ENCODE peak calls at places on chromosome 7, in ten cellular contexts. One of them, this sample, is unnamed.

GRCh38 chr7:97450516-97450915 is 281.4 kb upstream of the TAC1 start:
- DNase-seq in lower lobe of right lung: no peak
- DNase-seq in pancreas: no peak
- DNase-seq in psoas muscle: no peak
- DNase-seq in CD4-positive, alpha-beta memory T cell: no peak
- DNase-seq in left lung: no peak
- DNase-seq in tibial nerve: no peak
- DNase-seq in heart right ventricle: no peak
- DNase-seq in transverse colon: no peak
- DNase-seq in mammary epithelial cell: no peak
- DNase-seq in this sample: no peak

GRCh38 chr7:150944066-150945042 is 33.8 kb downstream of the KCNH2 start:
- DNase-seq in lower lobe of right lung: peak
- DNase-seq in pancreas: no peak
- DNase-seq in psoas muscle: no peak
- DNase-seq in CD4-positive, alpha-beta memory T cell: no peak
- DNase-seq in left lung: peak
- DNase-seq in tibial nerve: no peak
- DNase-seq in heart right ventricle: no peak
- DNase-seq in transverse colon: no peak
- DNase-seq in mammary epithelial cell: peak
- DNase-seq in this sample: no peak

GRCh38 chr7:90250601-90251303 is 5.8 kb downstream of the CFAP69 start:
- DNase-seq in lower lobe of right lung: no peak
- DNase-seq in pancreas: no peak
- DNase-seq in psoas muscle: no peak
- DNase-seq in CD4-positive, alpha-beta memory T cell: no peak
- DNase-seq in left lung: no peak
- DNase-seq in tibial nerve: no peak
- DNase-seq in heart right ventricle: no peak
- DNase-seq in transverse colon: no peak
- DNase-seq in mammary epithelial cell: no peak
- DNase-seq in this sample: no peak

GRCh38 chr7:150974468-150975391 is 3.4 kb downstream of the KCNH2 start:
- DNase-seq in lower lobe of right lung: no peak
- DNase-seq in pancreas: peak
- DNase-seq in psoas muscle: no peak
- DNase-seq in CD4-positive, alpha-beta memory T cell: peak
- DNase-seq in left lung: no peak
- DNase-seq in tibial nerve: no peak
- DNase-seq in heart right ventricle: peak
- DNase-seq in transverse colon: peak
- DNase-seq in mammary epithelial cell: no peak
- DNase-seq in this sample: no peak

GRCh38 chr7:108497082-108497725 is 28.7 kb downstream of the PNPLA8 start:
- DNase-seq in lower lobe of right lung: no peak
- DNase-seq in pancreas: peak
- DNase-seq in psoas muscle: no peak
- DNase-seq in CD4-positive, alpha-beta memory T cell: peak
- DNase-seq in left lung: no peak
- DNase-seq in tibial nerve: peak
- DNase-seq in heart right ventricle: no peak
- DNase-seq in transverse colon: peak
- DNase-seq in mammary epithelial cell: peak
- DNase-seq in this sample: peak

GRCh38 chr7:68088894-68089293 is 1092.3 kb downstream of the TYW1 start:
- DNase-seq in lower lobe of right lung: no peak
- DNase-seq in pancreas: no peak
- DNase-seq in psoas muscle: no peak
- DNase-seq in CD4-positive, alpha-beta memory T cell: no peak
- DNase-seq in left lung: no peak
- DNase-seq in tibial nerve: no peak
- DNase-seq in heart right ventricle: no peak
- DNase-seq in transverse colon: no peak
- DNase-seq in mammary epithelial cell: no peak
- DNase-seq in this sample: no peak

GRCh38 chr7:125061776-125062397 is 132.3 kb upstream of the POT1 start:
- DNase-seq in lower lobe of right lung: no peak
- DNase-seq in pancreas: no peak
- DNase-seq in psoas muscle: no peak
- DNase-seq in CD4-positive, alpha-beta memory T cell: no peak
- DNase-seq in left lung: no peak
- DNase-seq in tibial nerve: no peak
- DNase-seq in heart right ventricle: no peak
- DNase-seq in transverse colon: no peak
- DNase-seq in mammary epithelial cell: peak
- DNase-seq in this sample: peak

GRCh38 chr7:24924375-24924774 is 55.6 kb downstream of the OSBPL3 start:
- DNase-seq in lower lobe of right lung: no peak
- DNase-seq in pancreas: no peak
- DNase-seq in psoas muscle: no peak
- DNase-seq in CD4-positive, alpha-beta memory T cell: peak
- DNase-seq in left lung: no peak
- DNase-seq in tibial nerve: no peak
- DNase-seq in heart right ventricle: no peak
- DNase-seq in transverse colon: no peak
- DNase-seq in mammary epithelial cell: no peak
- DNase-seq in this sample: no peak

GRCh38 chr7:145183069-145183468 is 347.2 kb upstream of the TPK1 start:
- DNase-seq in lower lobe of right lung: no peak
- DNase-seq in pancreas: no peak
- DNase-seq in psoas muscle: no peak
- DNase-seq in CD4-positive, alpha-beta memory T cell: no peak
- DNase-seq in left lung: no peak
- DNase-seq in tibial nerve: no peak
- DNase-seq in heart right ventricle: no peak
- DNase-seq in transverse colon: no peak
- DNase-seq in mammary epithelial cell: no peak
- DNase-seq in this sample: no peak

GRCh38 chr7:3301472-3301778 is 373 bp downstream of the SDK1 start:
- DNase-seq in lower lobe of right lung: no peak
- DNase-seq in pancreas: no peak
- DNase-seq in psoas muscle: no peak
- DNase-seq in CD4-positive, alpha-beta memory T cell: no peak
- DNase-seq in left lung: no peak
- DNase-seq in tibial nerve: no peak
- DNase-seq in heart right ventricle: no peak
- DNase-seq in transverse colon: no peak
- DNase-seq in mammary epithelial cell: no peak
- DNase-seq in this sample: no peak

GRCh38 chr7:363626-364025 is 73.7 kb downstream of the FOXL3 start:
- DNase-seq in lower lobe of right lung: peak
- DNase-seq in pancreas: no peak
- DNase-seq in psoas muscle: peak
- DNase-seq in CD4-positive, alpha-beta memory T cell: peak
- DNase-seq in left lung: no peak
- DNase-seq in tibial nerve: no peak
- DNase-seq in heart right ventricle: no peak
- DNase-seq in transverse colon: no peak
- DNase-seq in mammary epithelial cell: no peak
- DNase-seq in this sample: no peak

GRCh38 chr7:24216576-24217116 is 67.3 kb upstream of the NPY start:
- DNase-seq in lower lobe of right lung: no peak
- DNase-seq in pancreas: no peak
- DNase-seq in psoas muscle: no peak
- DNase-seq in CD4-positive, alpha-beta memory T cell: no peak
- DNase-seq in left lung: no peak
- DNase-seq in tibial nerve: no peak
- DNase-seq in heart right ventricle: no peak
- DNase-seq in transverse colon: no peak
- DNase-seq in mammary epithelial cell: peak
- DNase-seq in this sample: no peak

GRCh38 chr7:12239821-12240220 is 28.7 kb downstream of the TMEM106B start:
- DNase-seq in lower lobe of right lung: no peak
- DNase-seq in pancreas: no peak
- DNase-seq in psoas muscle: no peak
- DNase-seq in CD4-positive, alpha-beta memory T cell: no peak
- DNase-seq in left lung: no peak
- DNase-seq in tibial nerve: no peak
- DNase-seq in heart right ventricle: no peak
- DNase-seq in transverse colon: no peak
- DNase-seq in mammary epithelial cell: no peak
- DNase-seq in this sample: no peak

GRCh38 chr7:26073041-26073440 is 79.0 kb upstream of the NFE2L3 start:
- DNase-seq in lower lobe of right lung: no peak
- DNase-seq in pancreas: no peak
- DNase-seq in psoas muscle: no peak
- DNase-seq in CD4-positive, alpha-beta memory T cell: no peak
- DNase-seq in left lung: no peak
- DNase-seq in tibial nerve: no peak
- DNase-seq in heart right ventricle: no peak
- DNase-seq in transverse colon: no peak
- DNase-seq in mammary epithelial cell: no peak
- DNase-seq in this sample: no peak
- H3K27ac ChIP-seq in lower lobe of right lung: no peak
- H3K27ac ChIP-seq in pancreas: no peak
- H3K27ac ChIP-seq in psoas muscle: no peak
- H3K27ac ChIP-seq in CD4-positive, alpha-beta memory T cell: no peak
- H3K27ac ChIP-seq in left lung: no peak
- H3K27ac ChIP-seq in tibial nerve: no peak
- H3K27ac ChIP-seq in heart right ventricle: no peak
- H3K27ac ChIP-seq in transverse colon: no peak
- H3K27ac ChIP-seq in mammary epithelial cell: no peak
- H3K27ac ChIP-seq in this sample: no peak

DNA sequence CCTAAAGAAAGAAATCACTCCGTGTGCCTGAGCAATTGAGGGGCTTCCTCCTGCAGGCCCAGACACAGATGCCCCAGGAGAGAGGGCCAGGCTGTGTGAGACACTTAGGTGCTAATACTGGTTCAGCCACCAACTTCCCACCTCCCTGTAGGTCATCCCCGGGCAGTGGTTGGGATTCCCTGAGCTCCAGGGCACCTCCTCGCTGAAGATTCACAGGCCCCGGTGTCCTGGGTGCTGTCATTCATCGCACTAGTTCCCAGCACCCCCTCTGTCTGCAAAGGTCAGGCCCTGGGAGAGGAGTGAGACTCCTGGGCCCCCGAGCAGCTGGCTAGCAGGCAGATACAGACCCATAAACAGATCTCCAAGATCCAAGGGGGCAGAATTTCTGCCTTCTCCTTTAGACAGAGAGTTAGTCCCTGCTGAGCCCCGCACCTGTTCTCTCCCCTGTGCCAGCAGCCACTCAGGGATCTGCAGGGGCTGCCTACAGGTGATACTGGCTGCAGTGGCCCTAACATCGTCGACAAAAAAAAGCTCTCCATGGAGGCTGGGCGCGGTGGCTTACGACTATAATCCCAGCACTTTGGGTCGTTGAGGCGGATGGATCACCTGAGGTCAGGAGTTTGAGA is 38.2 kb upstream of the GTF2I start:
- DNase-seq in lower lobe of right lung: no peak
- DNase-seq in pancreas: no peak
- DNase-seq in psoas muscle: no peak
- DNase-seq in CD4-positive, alpha-beta memory T cell: no peak
- DNase-seq in left lung: no peak
- DNase-seq in tibial nerve: no peak
- DNase-seq in heart right ventricle: no peak
- DNase-seq in transverse colon: no peak
- DNase-seq in mammary epithelial cell: no peak
- DNase-seq in this sample: no peak
- H3K27ac ChIP-seq in lower lobe of right lung: no peak
- H3K27ac ChIP-seq in pancreas: no peak
- H3K27ac ChIP-seq in psoas muscle: peak
- H3K27ac ChIP-seq in CD4-positive, alpha-beta memory T cell: no peak
- H3K27ac ChIP-seq in left lung: no peak
- H3K27ac ChIP-seq in tibial nerve: no peak
- H3K27ac ChIP-seq in heart right ventricle: no peak
- H3K27ac ChIP-seq in transverse colon: no peak
- H3K27ac ChIP-seq in mammary epithelial cell: no peak
- H3K27ac ChIP-seq in this sample: peak

DNA sequence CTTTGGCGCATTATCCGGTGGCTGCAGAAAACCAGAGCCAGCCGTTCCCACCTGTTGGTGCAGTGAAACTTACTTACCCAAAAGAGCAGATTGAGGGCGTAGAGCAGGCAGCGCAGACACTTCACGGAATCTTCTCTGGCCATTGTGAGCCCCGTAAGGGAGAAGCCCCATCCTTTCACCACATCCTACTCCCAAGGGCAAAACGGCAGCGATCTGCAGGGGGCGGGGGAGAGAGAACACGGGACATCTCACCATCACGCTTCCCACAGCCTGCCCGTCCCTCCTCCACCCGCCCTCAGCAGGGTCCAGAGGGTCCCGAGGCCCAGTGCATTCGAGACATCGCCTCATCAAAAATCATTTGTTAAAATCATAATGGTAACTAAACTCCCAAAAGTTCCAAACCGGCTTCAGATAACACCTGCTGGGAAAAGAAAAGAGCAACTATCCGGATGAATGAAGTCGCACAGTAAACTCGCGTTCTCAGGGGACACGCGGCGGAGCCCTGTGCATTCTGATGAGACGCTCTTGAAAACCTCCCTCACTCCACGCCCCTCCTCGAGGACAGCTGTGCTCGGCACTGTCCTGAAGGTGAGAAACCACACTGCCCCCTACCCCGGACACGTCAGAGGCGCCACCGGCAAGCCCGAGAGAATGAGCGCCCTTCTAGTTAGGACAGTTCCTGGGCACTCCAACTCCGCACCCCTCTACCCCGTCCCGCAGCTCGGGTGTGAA is 1.2 kb downstream of the TSPAN12 start:
- DNase-seq in lower lobe of right lung: peak
- DNase-seq in pancreas: peak
- DNase-seq in psoas muscle: peak
- DNase-seq in CD4-positive, alpha-beta memory T cell: peak
- DNase-seq in left lung: peak
- DNase-seq in tibial nerve: no peak
- DNase-seq in heart right ventricle: peak
- DNase-seq in transverse colon: peak
- DNase-seq in mammary epithelial cell: peak
- DNase-seq in this sample: no peak
- H3K27ac ChIP-seq in lower lobe of right lung: peak
- H3K27ac ChIP-seq in pancreas: peak
- H3K27ac ChIP-seq in psoas muscle: peak
- H3K27ac ChIP-seq in CD4-positive, alpha-beta memory T cell: no peak
- H3K27ac ChIP-seq in left lung: peak
- H3K27ac ChIP-seq in tibial nerve: no peak
- H3K27ac ChIP-seq in heart right ventricle: peak
- H3K27ac ChIP-seq in transverse colon: peak
- H3K27ac ChIP-seq in mammary epithelial cell: no peak
- H3K27ac ChIP-seq in this sample: no peak

DNA sequence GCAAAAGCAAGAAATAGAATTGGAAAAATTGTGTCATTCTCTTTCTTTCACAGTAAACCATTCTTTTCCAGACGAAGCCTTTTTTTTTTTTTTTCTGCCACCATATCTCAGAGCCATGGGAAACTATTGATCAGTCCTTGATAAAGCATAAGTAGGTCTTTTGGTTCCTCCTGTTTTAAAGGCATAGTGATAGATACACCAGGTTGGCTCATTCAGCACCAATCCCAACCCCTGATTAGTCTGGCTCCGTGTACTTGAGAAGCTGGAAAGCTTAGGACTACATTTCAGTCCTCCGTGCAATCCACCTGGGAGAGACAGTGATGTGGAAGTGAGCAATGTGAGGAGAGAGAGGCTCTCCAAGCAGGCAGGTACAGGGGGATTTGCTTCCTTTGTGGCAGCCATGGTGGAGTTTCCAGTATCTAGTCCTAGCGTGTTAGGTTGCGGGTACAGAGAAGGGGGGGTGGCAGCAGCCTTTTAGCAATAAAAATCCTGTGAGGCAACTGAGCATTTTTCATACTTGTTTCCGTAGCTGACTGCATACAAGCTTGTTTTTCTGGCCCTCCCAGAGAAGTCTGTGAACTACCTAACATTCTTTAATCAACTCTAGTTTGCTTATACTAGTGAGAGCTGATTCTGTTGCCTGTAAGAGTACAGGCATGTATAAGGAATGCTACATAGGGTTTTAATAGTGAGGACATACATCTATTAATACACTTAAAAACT is 127.4 kb upstream of the CTTNBP2 start:
- DNase-seq in lower lobe of right lung: no peak
- DNase-seq in pancreas: no peak
- DNase-seq in psoas muscle: no peak
- DNase-seq in CD4-positive, alpha-beta memory T cell: no peak
- DNase-seq in left lung: no peak
- DNase-seq in tibial nerve: no peak
- DNase-seq in heart right ventricle: no peak
- DNase-seq in transverse colon: no peak
- DNase-seq in mammary epithelial cell: no peak
- DNase-seq in this sample: no peak
- H3K27ac ChIP-seq in lower lobe of right lung: no peak
- H3K27ac ChIP-seq in pancreas: peak
- H3K27ac ChIP-seq in psoas muscle: no peak
- H3K27ac ChIP-seq in CD4-positive, alpha-beta memory T cell: no peak
- H3K27ac ChIP-seq in left lung: no peak
- H3K27ac ChIP-seq in tibial nerve: no peak
- H3K27ac ChIP-seq in heart right ventricle: no peak
- H3K27ac ChIP-seq in transverse colon: no peak
- H3K27ac ChIP-seq in mammary epithelial cell: no peak
- H3K27ac ChIP-seq in this sample: no peak

This sample was measured in Panc1.